ENCODE peak calls at places on chromosomes 1 and 21, in four cellular contexts. S is uterus, R is PC-9, O is PC-3. F is an unnamed sample. For H3K9me3, the result is how much of the 10 kb centered on the place peaks cover.

GRCh38 chr1:233238884-233239432 is 56.6 kb downstream of the PCNX2 start:
- DNase-seq in S (no peak), O (no peak), R (no peak), F (no peak)

GRCh38 chr1:22132517-22133235 is 10.2 kb downstream of the WNT4 start:
- DNase-seq in R (no peak), O (peak), S (peak), F (peak)

GRCh38 chr1:2834741-2835564 is 33.5 kb upstream of the TTC34 start:
- DNase-seq in O (no peak), R (no peak), S (no peak), F (no peak)

GRCh38 chr21:45853703-45854342 is 127.7 kb upstream of the COL6A1 start:
- DNase-seq in O (no peak), S (no peak), R (no peak), F (no peak)

GRCh38 chr1:207861442-207862177 is 49.3 kb downstream of the CD34 start:
- DNase-seq in O (no peak), S (no peak), R (no peak), F (no peak)

GRCh38 chr1:245279346-245279745 is 124.6 kb downstream of the KIF26B start:
- DNase-seq in S (no peak), O (no peak), R (no peak), F (no peak)

GRCh38 chr1:234712891-234713305 is 102.9 kb upstream of the IRF2BP2 start:
- DNase-seq in R (peak), S (no peak), O (no peak), F (no peak)

GRCh38 chr1:39933956-39934941 is 20.7 kb upstream of the MFSD2A start:
- DNase-seq in O (peak), R (peak), S (peak), F (peak)

GRCh38 chr1:228166170-228166936 is 749 bp downstream of the IBA57 start:
- DNase-seq in O (peak), R (peak), S (peak), F (peak)

GRCh38 chr1:89715677-89716076 is 82.8 kb downstream of the LRRC8C start:
- DNase-seq in S (no peak), O (no peak), R (no peak), F (no peak)

GRCh38 chr1:3697810-3698209 is 45.5 kb downstream of the TP73 start:
- DNase-seq in R (peak), O (no peak), S (no peak), F (no peak)

GRCh38 chr1:41638086-41639024 is 153.9 kb upstream of the EDN2 start:
- DNase-seq in O (no peak), R (no peak), S (no peak), F (no peak)

GRCh38 chr1:100582943-100583342 is 45.0 kb downstream of the GPR88 start:
- DNase-seq in S (no peak), R (no peak), O (no peak), F (no peak)

GRCh38 chr1:31299365-31299764 is 2.5 kb downstream of the ZCCHC17 start:
- DNase-seq in S (no peak), R (no peak), O (peak), F (no peak)

GRCh38 chr1:216566809-216567208 is 143.6 kb upstream of the USH2A start:
- DNase-seq in O (peak), S (no peak), R (no peak), F (no peak)

GRCh38 chr1:40861227-40862003 is 748 bp downstream of the CITED4 start:
- DNase-seq in R (no peak), S (no peak), O (no peak), F (peak)

GRCh38 chr1:116941670-116942069 is 32.0 kb downstream of the PTGFRN start:
- DNase-seq in O (no peak), R (no peak), S (no peak), F (no peak)

GRCh38 chr1:200838676-200839445 is 33.9 kb upstream of the GPR25 start:
- DNase-seq in R (no peak), O (no peak), S (no peak), F (no peak)

GRCh38 chr1:16146888-16147614 is 8.8 kb downstream of the EPHA2 start:
- DNase-seq in R (peak), S (peak), O (peak), F (no peak)

GRCh38 chr1:50421366-50421748 is 1.9 kb downstream of the DMRTA2 start:
- DNase-seq in S (no peak), O (no peak), R (no peak), F (no peak)

GRCh38 chr21:26843912-26844257 is 1.3 kb downstream of the ADAMTS1 start:
- DNase-seq in R (no peak), S (no peak), O (peak), F (no peak)

GRCh38 chr1:117582341-117582902 is 23.4 kb upstream of the TENT5C start:
- DNase-seq in R (no peak), S (no peak), O (no peak), F (no peak)

DNA sequence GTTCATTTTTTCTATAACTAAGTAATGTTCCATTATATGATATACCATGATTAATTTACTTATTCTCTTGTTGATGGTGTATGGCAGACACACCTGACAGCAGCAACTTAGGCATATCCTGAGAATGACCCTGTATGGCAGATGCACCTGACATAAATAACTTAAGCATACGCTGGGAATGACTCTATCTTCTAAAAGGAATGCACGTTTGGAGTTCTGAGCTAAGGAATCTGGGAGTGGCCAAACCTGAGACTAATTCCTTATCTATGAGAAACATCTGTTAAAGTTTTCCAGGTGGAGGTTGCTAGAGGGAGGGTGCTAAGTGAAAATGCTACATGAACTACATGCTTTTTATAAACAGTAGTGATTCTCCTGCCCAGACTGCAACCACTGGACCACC is 96.7 kb upstream of the RGS18 start:
- DNase-seq in O (no peak), R (no peak), S (no peak), F (no peak)
- TF ChIP-seq CTCF in O (no peak), R (no peak), S (no peak), F (no peak)

DNA sequence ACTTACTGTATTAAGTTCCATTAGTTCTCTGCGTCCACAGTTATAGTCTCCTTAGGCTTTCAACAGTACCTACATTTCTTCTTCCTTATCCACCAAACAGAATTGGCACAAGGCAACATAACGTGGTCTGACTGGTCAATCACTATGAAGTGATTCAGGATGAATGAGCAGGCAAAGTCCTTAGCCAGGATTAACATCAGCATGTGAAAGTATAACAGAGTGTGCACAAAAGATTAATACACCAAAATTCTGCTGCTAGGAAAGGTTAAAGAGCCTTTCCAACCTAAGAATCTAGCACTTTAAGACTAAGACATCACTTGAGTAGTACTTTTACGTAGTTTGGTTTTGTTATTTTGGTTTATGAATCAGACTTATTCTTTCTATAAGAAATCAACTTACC is 15.8 kb downstream of the DEPDC1 start:
- DNase-seq in S (no peak), O (peak), R (no peak), F (no peak)
- H3K4me3 ChIP-seq in S (no peak), O (no peak), R (no peak), F (no peak)

GRCh38 chr21:17688912-17689874 is 76.5 kb upstream of the BTG3 start:
- DNase-seq in R (peak), O (peak), S (peak), F (no peak)
- H3K9me3 ChIP-seq in R (under half), O (under half), S (under half), F (under half)

DNA sequence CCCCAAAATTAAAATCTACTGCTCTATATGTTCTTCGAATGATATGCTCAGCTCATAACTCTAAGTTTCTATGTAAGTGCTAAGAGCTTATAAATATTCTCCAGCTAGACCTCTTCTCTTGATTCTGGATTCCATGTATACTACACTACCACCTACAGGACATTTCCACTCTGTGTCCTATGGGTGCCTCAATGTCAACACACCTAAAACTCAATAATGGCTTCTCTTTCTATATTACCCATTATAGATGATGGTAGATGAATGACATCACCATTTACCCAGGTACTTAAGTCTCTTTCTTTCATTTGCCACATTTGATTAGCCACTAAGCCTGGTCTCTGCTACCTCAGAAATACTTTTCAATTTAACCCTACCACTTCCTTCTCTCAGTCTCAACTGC is 41.3 kb downstream of the TBX19 start:
- DNase-seq in R (peak), O (peak), S (no peak), F (no peak)
- TF ChIP-seq CTCF in R (peak), O (peak), S (peak), F (peak)

DNA sequence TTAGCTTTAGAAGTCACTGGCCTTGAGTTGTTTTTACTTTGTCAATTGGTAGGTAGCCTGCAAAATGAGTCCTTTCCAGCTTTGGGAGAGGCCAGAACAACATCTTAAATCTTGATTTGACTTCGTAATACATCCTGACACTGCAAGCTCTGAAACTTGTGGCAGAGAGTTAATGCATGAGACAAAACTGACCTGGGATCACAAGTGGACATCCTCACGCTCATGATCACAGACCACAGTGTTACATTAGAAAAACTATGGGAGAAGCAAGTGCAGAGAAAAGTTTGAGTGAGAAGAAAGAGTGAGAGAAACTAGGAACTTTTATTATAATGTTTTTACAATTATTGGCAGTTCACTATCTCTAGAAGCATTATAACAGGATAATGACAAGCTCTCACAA is 550.9 kb downstream of the USP25 start:
- DNase-seq in S (no peak), R (no peak), O (no peak), F (no peak)
- H3K4me3 ChIP-seq in S (peak), R (no peak), O (no peak), F (peak)

GRCh38 chr1:247966520-247967204 is 1.6 kb downstream of the OR2AK2 start:
- DNase-seq in O (no peak), R (no peak), S (no peak), F (no peak)
- H3K9me3 ChIP-seq in O (under half), R (under half), S (under half), F (under half)

F was measured in psoas muscle.